ENCODE peak calls at places on chromosomes 12 and 14, in four cellular contexts. I, E, A and C are unnamed samples.

GRCh38 chr14:24064091-24064795 is 7.1 kb upstream of the CPNE6 start:
- DNase-seq in E (no peak), I (no peak), A (no peak), C (no peak)

GRCh38 chr12:4700621-4701026 is 19.6 kb upstream of the GALNT8 start:
- DNase-seq in I (peak), A (no peak), E (peak), C (no peak)

GRCh38 chr12:131375972-131376345 is 334.9 kb upstream of the SFSWAP start:
- DNase-seq in A (no peak), I (peak), E (no peak), C (no peak)

GRCh38 chr12:78829690-78830089 is 34.9 kb upstream of the SYT1 start:
- DNase-seq in A (no peak), I (no peak), E (no peak), C (no peak)

GRCh38 chr12:9367201-9367600 is 159.0 kb upstream of the PZP start:
- DNase-seq in A (no peak), E (no peak), I (peak), C (no peak)

GRCh38 chr12:28955491-28955890 is 193.6 kb upstream of the FAR2 start:
- DNase-seq in A (no peak), E (peak), I (no peak), C (no peak)

GRCh38 chr12:57389033-57389432 is 41.8 kb downstream of the R3HDM2 start:
- DNase-seq in A (no peak), E (peak), I (no peak), C (peak)

GRCh38 chr12:17286874-17287273 is 680.9 kb upstream of the LMO3 start:
- DNase-seq in I (no peak), A (no peak), E (no peak), C (no peak)

GRCh38 chr14:51552768-51553426 is 98.8 kb upstream of the FRMD6 start:
- DNase-seq in E (no peak), I (no peak), A (no peak), C (no peak)

GRCh38 chr14:99321955-99322730 is 50.1 kb upstream of the BCL11B start:
- DNase-seq in I (peak), E (no peak), A (no peak), C (no peak)

GRCh38 chr12:88562846-88563582 is 17.3 kb downstream of the KITLG start:
- DNase-seq in A (no peak), I (no peak), E (no peak), C (no peak)

DNA sequence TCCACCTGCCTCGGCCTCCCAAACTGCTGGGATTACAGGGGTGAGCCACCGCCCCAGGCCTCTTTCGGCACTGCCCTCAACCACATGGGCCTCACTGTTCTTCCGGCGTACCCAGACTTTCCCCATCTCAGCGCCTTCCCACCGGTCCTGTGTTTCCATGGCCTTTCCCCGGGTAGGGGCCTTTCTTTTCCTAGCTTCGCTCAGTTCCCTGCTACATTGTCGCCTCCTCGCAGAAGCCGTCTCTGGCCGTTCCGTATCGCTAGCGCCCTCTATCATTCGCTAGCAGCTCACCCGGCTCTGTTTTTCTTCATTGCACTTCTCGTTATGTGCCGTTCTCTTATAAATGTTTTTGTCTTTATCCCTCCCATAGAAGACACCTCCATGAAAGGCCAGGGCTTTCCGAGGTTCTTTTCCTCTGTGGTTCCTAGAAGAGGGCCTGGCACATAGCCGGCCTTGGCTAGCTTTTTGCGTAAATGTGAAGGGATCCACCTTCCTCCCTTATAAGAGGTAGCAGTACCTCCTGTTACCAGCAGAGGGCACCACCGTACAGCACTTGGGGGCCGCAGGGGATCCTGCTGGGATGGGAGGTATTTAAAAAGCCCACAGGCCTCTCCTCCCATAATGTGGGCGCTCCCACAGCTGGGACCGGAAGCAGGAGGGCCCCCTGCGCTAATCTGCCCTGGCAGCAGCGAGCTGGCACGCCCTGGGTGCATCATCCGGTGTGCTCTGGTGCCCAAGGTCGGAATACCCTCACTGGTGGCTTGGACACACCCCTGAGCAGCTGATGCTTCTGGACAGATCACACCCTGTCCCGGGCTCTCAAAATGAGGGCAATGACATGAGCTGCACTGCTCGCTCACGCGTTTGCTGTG is 18.8 kb downstream of the TAMALIN start:
- DNase-seq in A (peak), I (peak), E (peak), C (no peak)
- H3K4me3 ChIP-seq in A (peak), I (peak), E (peak), C (peak)

GRCh38 chr12:50111693-50112455 is at the start of gene COX14:
- DNase-seq in E (peak), I (peak), A (peak), C (peak)
- TF ChIP-seq CTCF in E (peak), I (peak), A (peak), C (peak)

DNA sequence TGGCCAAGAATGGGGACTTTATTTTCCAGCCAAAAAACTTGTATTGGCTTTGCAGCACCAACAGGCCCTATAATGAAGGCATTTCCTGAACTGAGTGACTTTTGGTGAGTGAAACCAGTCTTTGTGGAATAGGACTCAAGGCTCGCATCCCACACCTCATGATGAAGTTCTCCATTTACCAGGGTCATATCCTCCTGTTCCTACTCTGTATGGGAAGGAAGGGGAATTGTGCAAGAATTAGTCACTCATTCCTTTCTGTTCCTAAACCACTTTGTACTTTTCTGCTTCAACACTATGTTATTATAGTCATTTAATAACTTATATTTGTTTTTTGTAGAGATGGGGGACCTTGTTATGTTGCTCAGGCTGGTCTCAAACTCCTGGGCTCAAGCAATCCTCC is 2.3 kb upstream of the SPATS2 start:
- DNase-seq in A (no peak), I (no peak), E (no peak), C (no peak)
- H3K4me3 ChIP-seq in A (no peak), I (no peak), E (no peak), C (no peak)

GRCh38 chr14:94601961-94602391 is 10.2 kb upstream of the SERPINA3 start:
- DNase-seq in A (peak), E (peak), I (peak), C (peak)
- TF ChIP-seq CTCF in A (no peak), E (no peak), I (no peak), C (no peak)

DNA sequence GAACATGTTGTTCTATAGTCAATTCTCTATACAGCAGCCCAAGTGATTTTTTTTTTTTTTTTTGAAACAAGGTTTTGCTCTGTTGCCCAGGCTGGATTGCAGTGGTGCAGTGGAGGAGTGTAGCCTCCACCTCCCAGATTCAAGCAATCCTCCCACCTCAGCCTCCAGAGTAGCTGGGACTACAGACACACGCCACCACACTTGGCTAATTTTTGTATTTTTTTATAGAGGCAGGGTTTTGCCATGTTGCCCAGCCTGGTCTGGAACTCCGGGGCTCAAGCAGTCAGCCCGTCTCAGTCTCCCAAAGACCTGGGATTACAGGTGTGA is 111.8 kb downstream of the DPF3 start:
- DNase-seq in I (no peak), A (no peak), E (no peak), C (no peak)
- H3K4me3 ChIP-seq in I (no peak), A (no peak), E (no peak), C (no peak)

GRCh38 chr14:50109342-50109741 is 7.0 kb downstream of the VCPKMT start:
- DNase-seq in A (no peak), I (no peak), E (peak), C (no peak)
- TF ChIP-seq CTCF in A (no peak), I (peak), E (peak), C (no peak)